ENCODE peak calls at places on chromosomes 13 and 19, in eight cellular contexts. Q is progenitor cell of endocrine pancreas; C is DMS79 treated with DMSO at 0.1 percent for 48 hours; X is Kasumi-1; Z is activated effector memory CD4-positive, alpha-beta T cell treated with Interleukin-2 at 50 U/mL for 16 hours; J is fibroblast of pulmonary artery; I is stimulated activated naive CD8-positive, alpha-beta T cell treated with anti-CD3 and anti-CD28 coated beads, Interleukin-15, amount 100 ng/mL, for 72 hours; N is NCI-H2029. K is an unnamed sample.

GRCh38 chr19:19260842-19261241 is 12.3 kb downstream of the TM6SF2 start:
- DNase-seq in Q (no peak), C (no peak), X (no peak), Z (no peak), J (no peak), I (no peak), N (no peak), K (no peak)

GRCh38 chr19:10551698-10552301 is 8.1 kb downstream of the ATG4D start:
- DNase-seq in Q (no peak), C (no peak), X (peak), Z (no peak), J (peak), I (peak), N (no peak), K (no peak)

GRCh38 chr13:88051746-88052482 is 380.7 kb downstream of the SLITRK5 start:
- DNase-seq in Q (no peak), C (no peak), X (no peak), Z (no peak), J (no peak), I (no peak), N (no peak), K (no peak)

GRCh38 chr19:29666634-29667389 is 1.6 kb downstream of the PLEKHF1 start:
- DNase-seq in Q (no peak), C (no peak), X (no peak), Z (peak), J (peak), I (peak), N (no peak), K (no peak)

GRCh38 chr19:49387936-49388372 is at the start of gene KASH5:
- DNase-seq in Q (no peak), C (no peak), X (no peak), Z (peak), J (peak), I (peak), N (peak), K (peak)

GRCh38 chr13:29688193-29688592 is 92.7 kb upstream of the SLC7A1 start:
- DNase-seq in Q (no peak), C (no peak), X (no peak), Z (no peak), J (no peak), I (no peak), N (no peak), K (no peak)

GRCh38 chr13:98751397-98752110 is 918 bp downstream of the SLC15A1 start:
- DNase-seq in Q (no peak), C (peak), X (no peak), Z (no peak), J (peak), I (no peak), N (no peak), K (no peak)

GRCh38 chr19:28710278-28710677 is 502.7 kb downstream of the UQCRFS1 start:
- DNase-seq in Q (no peak), C (peak), X (peak), Z (no peak), J (peak), I (no peak), N (peak), K (no peak)

K was measured in activated T-helper 2 cell treated with anti-CD3 and anti-CD28 coated beads, Interferon-gamma antibody, Interleukin-2, Interleukin-4, amounts not matched to agents 10 μg/mL and 5 μg/mL and 100 μg/mL, durations not matched to agents 14 hours and 24 hours and 36 hours.